ENCODE peak calls at places on chromosomes 5 and 9, in four cellular contexts. A is activated CD4-positive, alpha-beta T cell treated with anti-CD3 and anti-CD28 coated beads for 48 hours; X is ACHN; B is stimulated activated CD8-positive, alpha-beta memory T cell treated with anti-CD3 and anti-CD28 coated beads, Interleukin-7, amount 100 ng/mL, for 24 hours. G is an unnamed sample.

GRCh38 chr5:111224561-111224989 is 391 bp downstream of the CAMK4 start:
- DNase-seq in A (peak; percentile 63), X (no peak), B (no peak), G (no peak)

GRCh38 chr9:95188459-95188858 is 129.1 kb downstream of the FANCC start:
- DNase-seq in A (no peak), X (no peak), B (no peak), G (no peak)

GRCh38 chr9:84229186-84229585 is 111.4 kb downstream of the SLC28A3 start:
- DNase-seq in A (no peak), X (no peak), B (no peak), G (no peak)

GRCh38 chr5:94508421-94509148 is 109.8 kb downstream of the KIAA0825 start:
- DNase-seq in A (no peak), X (no peak), B (no peak), G (no peak)

GRCh38 chr5:9653811-9654210 is 23.7 kb upstream of the TAS2R1 start:
- DNase-seq in A (no peak), X (peak; percentile 22), B (no peak), G (no peak)

GRCh38 chr5:148290271-148291195 is 21.7 kb upstream of the SPINK7 start:
- DNase-seq in A (no peak), X (peak; percentile 20), B (no peak), G (peak; percentile 10)

GRCh38 chr9:107397076-107398049 is 92.2 kb downstream of the KLF4 start:
- DNase-seq in A (no peak), X (no peak), B (no peak), G (no peak)

GRCh38 chr5:73136277-73136606 is 15.9 kb downstream of the TMEM171 start:
- DNase-seq in A (no peak), X (no peak), B (no peak), G (no peak)

GRCh38 chr5:912356-913091 is 19.8 kb downstream of the TRIP13 start:
- DNase-seq in A (peak; percentile 88), X (peak; percentile 90), B (peak; percentile 51), G (no peak)

GRCh38 chr5:126544087-126544740 is 50.8 kb downstream of the ALDH7A1 start:
- DNase-seq in A (peak; percentile 54), X (peak; percentile 49), B (no peak), G (peak; percentile 61)

GRCh38 chr9:81687521-81688261 is 1.7 kb downstream of the TLE1 start:
- DNase-seq in A (no peak), X (peak; percentile 19), B (no peak), G (no peak)

GRCh38 chr5:148848378-148849031 is 22.1 kb downstream of the ADRB2 start:
- DNase-seq in A (no peak), X (no peak), B (no peak), G (no peak)

GRCh38 chr9:131999692-132000551 is 79.7 kb downstream of the MED27 start:
- DNase-seq in A (no peak), X (peak; percentile 79), B (no peak), G (no peak)

GRCh38 chr5:171953860-171954701 is 52.4 kb downstream of the FBXW11 start:
- DNase-seq in A (no peak), X (peak; percentile 40), B (no peak), G (no peak)

GRCh38 chr5:148107608-148108007 is 43.8 kb downstream of the SPINK5 start:
- DNase-seq in A (no peak), X (no peak), B (no peak), G (no peak)

GRCh38 chr5:1029270-1029944 is 20.8 kb downstream of the NKD2 start:
- DNase-seq in A (no peak), X (no peak), B (no peak), G (no peak)

GRCh38 chr5:154308457-154309360 is 118.2 kb downstream of the GALNT10 start:
- DNase-seq in A (no peak), X (no peak), B (no peak), G (no peak)

GRCh38 chr9:133539434-133539833 is 4.9 kb downstream of the ADAMTSL2 start:
- DNase-seq in A (no peak), X (no peak), B (no peak), G (no peak)